ENCODE peak calls at places on chromosomes 13 and 19, in five cellular contexts. One of them, this sample, is unnamed.

GRCh38 chr13:24452044-24452443 is 60.5 kb downstream of the PARP4 start:
- DNase-seq in stromal cell of bone marrow: no peak
- DNase-seq in midbrain: no peak
- DNase-seq in HCEC 1CT: no peak
- DNase-seq in stimulated activated CD4-positive, alpha-beta T cell treated with anti-CD3 and anti-CD28 coated beads, Interleukin-2, amount 100 ng/mL, for 48 hours: no peak
- DNase-seq in this sample: no peak

GRCh38 chr19:55132453-55133129 is 15.2 kb upstream of the PPP1R12C start:
- DNase-seq in stromal cell of bone marrow: no peak
- DNase-seq in midbrain: no peak
- DNase-seq in HCEC 1CT: no peak
- DNase-seq in stimulated activated CD4-positive, alpha-beta T cell treated with anti-CD3 and anti-CD28 coated beads, Interleukin-2, amount 100 ng/mL, for 48 hours: no peak
- DNase-seq in this sample: no peak

GRCh38 chr13:45768668-45769067 is 66.5 kb downstream of the CBY2 start:
- DNase-seq in stromal cell of bone marrow: no peak
- DNase-seq in midbrain: no peak
- DNase-seq in HCEC 1CT: no peak
- DNase-seq in stimulated activated CD4-positive, alpha-beta T cell treated with anti-CD3 and anti-CD28 coated beads, Interleukin-2, amount 100 ng/mL, for 48 hours: no peak
- DNase-seq in this sample: no peak

GRCh38 chr19:12773571-12773970 is 1.8 kb downstream of the HOOK2 start:
- DNase-seq in stromal cell of bone marrow: no peak
- DNase-seq in midbrain: no peak
- DNase-seq in HCEC 1CT: peak; percentile 34
- DNase-seq in stimulated activated CD4-positive, alpha-beta T cell treated with anti-CD3 and anti-CD28 coated beads, Interleukin-2, amount 100 ng/mL, for 48 hours: no peak
- DNase-seq in this sample: no peak

GRCh38 chr19:3335431-3336350 is 30.7 kb upstream of the NFIC start:
- DNase-seq in stromal cell of bone marrow: peak; percentile 62
- DNase-seq in midbrain: no peak
- DNase-seq in HCEC 1CT: peak; percentile 76
- DNase-seq in stimulated activated CD4-positive, alpha-beta T cell treated with anti-CD3 and anti-CD28 coated beads, Interleukin-2, amount 100 ng/mL, for 48 hours: no peak
- DNase-seq in this sample: no peak

GRCh38 chr13:31055589-31055988 is 106.1 kb downstream of the HSPH1 start:
- DNase-seq in stromal cell of bone marrow: no peak
- DNase-seq in midbrain: no peak
- DNase-seq in HCEC 1CT: no peak
- DNase-seq in stimulated activated CD4-positive, alpha-beta T cell treated with anti-CD3 and anti-CD28 coated beads, Interleukin-2, amount 100 ng/mL, for 48 hours: no peak
- DNase-seq in this sample: no peak

GRCh38 chr13:104773775-104774174 is 1707.6 kb upstream of the SLC10A2 start:
- DNase-seq in stromal cell of bone marrow: peak; percentile 20
- DNase-seq in midbrain: peak; percentile 0
- DNase-seq in HCEC 1CT: no peak
- DNase-seq in stimulated activated CD4-positive, alpha-beta T cell treated with anti-CD3 and anti-CD28 coated beads, Interleukin-2, amount 100 ng/mL, for 48 hours: no peak
- DNase-seq in this sample: no peak

GRCh38 chr13:40974460-40975407 is 44.4 kb downstream of the ELF1 start:
- DNase-seq in stromal cell of bone marrow: no peak
- DNase-seq in midbrain: no peak
- DNase-seq in HCEC 1CT: peak; percentile 56
- DNase-seq in stimulated activated CD4-positive, alpha-beta T cell treated with anti-CD3 and anti-CD28 coated beads, Interleukin-2, amount 100 ng/mL, for 48 hours: no peak
- DNase-seq in this sample: peak; percentile 41

GRCh38 chr13:85995788-85996418 is 196.7 kb upstream of the SLITRK6 start:
- DNase-seq in stromal cell of bone marrow: no peak
- DNase-seq in midbrain: no peak
- DNase-seq in HCEC 1CT: no peak
- DNase-seq in stimulated activated CD4-positive, alpha-beta T cell treated with anti-CD3 and anti-CD28 coated beads, Interleukin-2, amount 100 ng/mL, for 48 hours: no peak
- DNase-seq in this sample: no peak

GRCh38 chr19:30666301-30666803 is 294.2 kb downstream of the ZNF536 start:
- DNase-seq in stromal cell of bone marrow: no peak
- DNase-seq in midbrain: peak; percentile 55
- DNase-seq in HCEC 1CT: no peak
- DNase-seq in stimulated activated CD4-positive, alpha-beta T cell treated with anti-CD3 and anti-CD28 coated beads, Interleukin-2, amount 100 ng/mL, for 48 hours: peak; percentile 41
- DNase-seq in this sample: peak; percentile 30

GRCh38 chr19:8261881-8262280 is 46.3 kb downstream of the CD320 start:
- DNase-seq in stromal cell of bone marrow: no peak
- DNase-seq in midbrain: no peak
- DNase-seq in HCEC 1CT: no peak
- DNase-seq in stimulated activated CD4-positive, alpha-beta T cell treated with anti-CD3 and anti-CD28 coated beads, Interleukin-2, amount 100 ng/mL, for 48 hours: no peak
- DNase-seq in this sample: no peak

GRCh38 chr13:42970824-42971669 is 21.0 kb downstream of the EPSTI1 start:
- DNase-seq in stromal cell of bone marrow: no peak
- DNase-seq in midbrain: peak; percentile 36
- DNase-seq in HCEC 1CT: peak; percentile 59
- DNase-seq in stimulated activated CD4-positive, alpha-beta T cell treated with anti-CD3 and anti-CD28 coated beads, Interleukin-2, amount 100 ng/mL, for 48 hours: no peak
- DNase-seq in this sample: no peak

GRCh38 chr13:112720251-112720650 is 30.4 kb downstream of the ATP11A start:
- DNase-seq in stromal cell of bone marrow: no peak
- DNase-seq in midbrain: no peak
- DNase-seq in HCEC 1CT: no peak
- DNase-seq in stimulated activated CD4-positive, alpha-beta T cell treated with anti-CD3 and anti-CD28 coated beads, Interleukin-2, amount 100 ng/mL, for 48 hours: no peak
- DNase-seq in this sample: no peak

GRCh38 chr19:35040826-35041547 is 534 bp upstream of the HPN start:
- DNase-seq in stromal cell of bone marrow: no peak
- DNase-seq in midbrain: peak; percentile 53
- DNase-seq in HCEC 1CT: no peak
- DNase-seq in stimulated activated CD4-positive, alpha-beta T cell treated with anti-CD3 and anti-CD28 coated beads, Interleukin-2, amount 100 ng/mL, for 48 hours: peak; percentile 40
- DNase-seq in this sample: no peak

GRCh38 chr13:57123660-57124059 is 17.1 kb upstream of the PRR20A start:
- DNase-seq in stromal cell of bone marrow: no peak
- DNase-seq in midbrain: no peak
- DNase-seq in HCEC 1CT: no peak
- DNase-seq in stimulated activated CD4-positive, alpha-beta T cell treated with anti-CD3 and anti-CD28 coated beads, Interleukin-2, amount 100 ng/mL, for 48 hours: no peak
- DNase-seq in this sample: no peak

GRCh38 chr13:80695841-80696240 is 354.9 kb upstream of the SPRY2 start:
- DNase-seq in stromal cell of bone marrow: no peak
- DNase-seq in midbrain: no peak
- DNase-seq in HCEC 1CT: no peak
- DNase-seq in stimulated activated CD4-positive, alpha-beta T cell treated with anti-CD3 and anti-CD28 coated beads, Interleukin-2, amount 100 ng/mL, for 48 hours: no peak
- DNase-seq in this sample: no peak

GRCh38 chr13:28564030-28564429 is 69.1 kb upstream of the FLT1 start:
- DNase-seq in stromal cell of bone marrow: no peak
- DNase-seq in midbrain: no peak
- DNase-seq in HCEC 1CT: no peak
- DNase-seq in stimulated activated CD4-positive, alpha-beta T cell treated with anti-CD3 and anti-CD28 coated beads, Interleukin-2, amount 100 ng/mL, for 48 hours: no peak
- DNase-seq in this sample: no peak

GRCh38 chr19:3818479-3818878 is 32.3 kb upstream of the MATK start:
- DNase-seq in stromal cell of bone marrow: peak; percentile 43
- DNase-seq in midbrain: peak; percentile 9
- DNase-seq in HCEC 1CT: peak; percentile 31
- DNase-seq in stimulated activated CD4-positive, alpha-beta T cell treated with anti-CD3 and anti-CD28 coated beads, Interleukin-2, amount 100 ng/mL, for 48 hours: peak; percentile 44
- DNase-seq in this sample: no peak

GRCh38 chr13:39618546-39618945 is 15.6 kb upstream of the LHFPL6 start:
- DNase-seq in stromal cell of bone marrow: no peak
- DNase-seq in midbrain: no peak
- DNase-seq in HCEC 1CT: no peak
- DNase-seq in stimulated activated CD4-positive, alpha-beta T cell treated with anti-CD3 and anti-CD28 coated beads, Interleukin-2, amount 100 ng/mL, for 48 hours: no peak
- DNase-seq in this sample: no peak

GRCh38 chr19:38448225-38448624 is 14.7 kb downstream of the RYR1 start:
- DNase-seq in stromal cell of bone marrow: no peak
- DNase-seq in midbrain: no peak
- DNase-seq in HCEC 1CT: no peak
- DNase-seq in stimulated activated CD4-positive, alpha-beta T cell treated with anti-CD3 and anti-CD28 coated beads, Interleukin-2, amount 100 ng/mL, for 48 hours: no peak
- DNase-seq in this sample: no peak

GRCh38 chr13:40430234-40430633 is 236.2 kb downstream of the FOXO1 start:
- DNase-seq in stromal cell of bone marrow: no peak
- DNase-seq in midbrain: no peak
- DNase-seq in HCEC 1CT: no peak
- DNase-seq in stimulated activated CD4-positive, alpha-beta T cell treated with anti-CD3 and anti-CD28 coated beads, Interleukin-2, amount 100 ng/mL, for 48 hours: no peak
- DNase-seq in this sample: no peak

GRCh38 chr19:11499890-11500420 is 5.7 kb downstream of the ZNF653 start:
- DNase-seq in stromal cell of bone marrow: no peak
- DNase-seq in midbrain: no peak
- DNase-seq in HCEC 1CT: no peak
- DNase-seq in stimulated activated CD4-positive, alpha-beta T cell treated with anti-CD3 and anti-CD28 coated beads, Interleukin-2, amount 100 ng/mL, for 48 hours: no peak
- DNase-seq in this sample: no peak

GRCh38 chr13:33015791-33016323 is 366 bp upstream of the KL start:
- DNase-seq in stromal cell of bone marrow: no peak
- DNase-seq in midbrain: no peak
- DNase-seq in HCEC 1CT: no peak
- DNase-seq in stimulated activated CD4-positive, alpha-beta T cell treated with anti-CD3 and anti-CD28 coated beads, Interleukin-2, amount 100 ng/mL, for 48 hours: no peak
- DNase-seq in this sample: no peak

GRCh38 chr19:32662186-32662585 is 12.8 kb downstream of the ANKRD27 start:
- DNase-seq in stromal cell of bone marrow: peak; percentile 33
- DNase-seq in midbrain: no peak
- DNase-seq in HCEC 1CT: peak; percentile 74
- DNase-seq in stimulated activated CD4-positive, alpha-beta T cell treated with anti-CD3 and anti-CD28 coated beads, Interleukin-2, amount 100 ng/mL, for 48 hours: no peak
- DNase-seq in this sample: no peak

GRCh38 chr19:48290341-48290922 is 20.6 kb downstream of the ZNF114 start:
- DNase-seq in stromal cell of bone marrow: no peak
- DNase-seq in midbrain: no peak
- DNase-seq in HCEC 1CT: peak; percentile 50
- DNase-seq in stimulated activated CD4-positive, alpha-beta T cell treated with anti-CD3 and anti-CD28 coated beads, Interleukin-2, amount 100 ng/mL, for 48 hours: no peak
- DNase-seq in this sample: no peak

GRCh38 chr19:3656747-3657394 is 30.3 kb upstream of the CACTIN start:
- DNase-seq in stromal cell of bone marrow: no peak
- DNase-seq in midbrain: no peak
- DNase-seq in HCEC 1CT: no peak
- DNase-seq in stimulated activated CD4-positive, alpha-beta T cell treated with anti-CD3 and anti-CD28 coated beads, Interleukin-2, amount 100 ng/mL, for 48 hours: no peak
- DNase-seq in this sample: no peak